ENCODE peak calls at places on chromosome 21, in five cellular contexts. One of them, this sample, is unnamed.

GRCh38 chr21:35229290-35229689 is 180.2 kb upstream of the RUNX1 start:
- DNase-seq in MV-4-11: no peak
- DNase-seq in AG04450: no peak
- DNase-seq in midbrain: no peak
- DNase-seq in cardiac muscle cell: no peak
- DNase-seq in this sample: no peak

GRCh38 chr21:43719748-43720538 is 1.0 kb downstream of the PDXK start:
- DNase-seq in midbrain: no peak
- DNase-seq in MV-4-11: peak; percentile 7
- DNase-seq in cardiac muscle cell: no peak
- DNase-seq in AG04450: no peak
- DNase-seq in this sample: no peak

GRCh38 chr21:34807146-34807880 is 138.5 kb downstream of the CLIC6 start:
- DNase-seq in midbrain: no peak
- DNase-seq in MV-4-11: peak; percentile 51
- DNase-seq in cardiac muscle cell: peak; percentile 92
- DNase-seq in AG04450: peak; percentile 81
- DNase-seq in this sample: peak; percentile 93

GRCh38 chr21:38980416-38981319 is 174.9 kb downstream of the ETS2 start:
- DNase-seq in cardiac muscle cell: no peak
- DNase-seq in MV-4-11: no peak
- DNase-seq in midbrain: no peak
- DNase-seq in AG04450: no peak
- DNase-seq in this sample: no peak

GRCh38 chr21:35298757-35299156 is 249.7 kb upstream of the RUNX1 start:
- DNase-seq in MV-4-11: peak; percentile 11
- DNase-seq in AG04450: no peak
- DNase-seq in midbrain: no peak
- DNase-seq in cardiac muscle cell: no peak
- DNase-seq in this sample: no peak

GRCh38 chr21:25428537-25428936 is 178.7 kb downstream of the MRPL39 start:
- DNase-seq in midbrain: no peak
- DNase-seq in cardiac muscle cell: no peak
- DNase-seq in MV-4-11: no peak
- DNase-seq in AG04450: no peak
- DNase-seq in this sample: no peak

GRCh38 chr21:45154511-45155508 is 80.4 kb downstream of the ADARB1 start:
- DNase-seq in MV-4-11: peak; percentile 28
- DNase-seq in AG04450: no peak
- DNase-seq in midbrain: no peak
- DNase-seq in cardiac muscle cell: peak; percentile 72
- DNase-seq in this sample: no peak

GRCh38 chr21:23579573-23579972 is 2027.7 kb downstream of the MRPL39 start:
- DNase-seq in cardiac muscle cell: no peak
- DNase-seq in MV-4-11: no peak
- DNase-seq in AG04450: no peak
- DNase-seq in midbrain: no peak
- DNase-seq in this sample: no peak

GRCh38 chr21:37862536-37862935 is 53.7 kb downstream of the KCNJ6 start:
- DNase-seq in MV-4-11: peak; percentile 49
- DNase-seq in midbrain: peak; percentile 26
- DNase-seq in cardiac muscle cell: peak; percentile 9
- DNase-seq in AG04450: no peak
- DNase-seq in this sample: no peak

GRCh38 chr21:43811262-43812105 is 22.1 kb downstream of the RRP1 start:
- DNase-seq in AG04450: no peak
- DNase-seq in cardiac muscle cell: no peak
- DNase-seq in MV-4-11: no peak
- DNase-seq in midbrain: no peak
- DNase-seq in this sample: no peak

GRCh38 chr21:26170471-26171309 is at the start of gene APP:
- DNase-seq in cardiac muscle cell: peak; percentile 84
- DNase-seq in AG04450: peak; percentile 43
- DNase-seq in midbrain: peak; percentile 90
- DNase-seq in MV-4-11: peak; percentile 2
- DNase-seq in this sample: peak; percentile 39

GRCh38 chr21:33402011-33402979 is 918 bp upstream of the IFNGR2 start:
- DNase-seq in MV-4-11: peak; percentile 97
- DNase-seq in midbrain: peak; percentile 33
- DNase-seq in AG04450: no peak
- DNase-seq in cardiac muscle cell: peak; percentile 89
- DNase-seq in this sample: no peak

GRCh38 chr21:18384771-18385170 is 18.8 kb downstream of the TMPRSS15 start:
- DNase-seq in midbrain: peak; percentile 4
- DNase-seq in cardiac muscle cell: no peak
- DNase-seq in MV-4-11: peak; percentile 59
- DNase-seq in AG04450: no peak
- DNase-seq in this sample: no peak

GRCh38 chr21:45852886-45853400 is 128.6 kb upstream of the COL6A1 start:
- DNase-seq in MV-4-11: no peak
- DNase-seq in cardiac muscle cell: no peak
- DNase-seq in AG04450: no peak
- DNase-seq in midbrain: no peak
- DNase-seq in this sample: no peak

GRCh38 chr21:18951291-18952038 is 547.9 kb upstream of the TMPRSS15 start:
- DNase-seq in midbrain: peak; percentile 9
- DNase-seq in MV-4-11: peak; percentile 6
- DNase-seq in cardiac muscle cell: no peak
- DNase-seq in AG04450: no peak
- DNase-seq in this sample: no peak

GRCh38 chr21:37742115-37742514 is 174.1 kb downstream of the KCNJ6 start:
- DNase-seq in AG04450: no peak
- DNase-seq in midbrain: no peak
- DNase-seq in cardiac muscle cell: no peak
- DNase-seq in MV-4-11: no peak
- DNase-seq in this sample: no peak

GRCh38 chr21:42319368-42319767 is 4.2 kb upstream of the TFF3 start:
- DNase-seq in AG04450: no peak
- DNase-seq in cardiac muscle cell: no peak
- DNase-seq in MV-4-11: peak; percentile 73
- DNase-seq in midbrain: no peak
- DNase-seq in this sample: no peak

GRCh38 chr21:35843911-35844667 is 216.2 kb downstream of the SETD4 start:
- DNase-seq in cardiac muscle cell: peak; percentile 7
- DNase-seq in AG04450: no peak
- DNase-seq in midbrain: peak; percentile 9
- DNase-seq in MV-4-11: no peak
- DNase-seq in this sample: no peak

GRCh38 chr21:39105341-39105765 is 77.9 kb downstream of the PSMG1 start:
- DNase-seq in AG04450: no peak
- DNase-seq in cardiac muscle cell: no peak
- DNase-seq in midbrain: no peak
- DNase-seq in MV-4-11: peak; percentile 22
- DNase-seq in this sample: no peak

GRCh38 chr21:43352138-43352537 is 74.8 kb downstream of the SIK1 start:
- DNase-seq in AG04450: no peak
- DNase-seq in MV-4-11: no peak
- DNase-seq in cardiac muscle cell: no peak
- DNase-seq in midbrain: no peak
- DNase-seq in this sample: no peak

GRCh38 chr21:46125846-46126301 is 28.0 kb downstream of the COL6A2 start:
- DNase-seq in AG04450: no peak
- DNase-seq in MV-4-11: no peak
- DNase-seq in cardiac muscle cell: no peak
- DNase-seq in midbrain: no peak
- DNase-seq in this sample: no peak

GRCh38 chr21:45974073-45975016 is 7.2 kb upstream of the COL6A1 start:
- DNase-seq in midbrain: no peak
- DNase-seq in MV-4-11: peak; percentile 3
- DNase-seq in cardiac muscle cell: peak; percentile 75
- DNase-seq in AG04450: no peak
- DNase-seq in this sample: no peak

GRCh38 chr21:45164838-45165237 is 90.5 kb downstream of the ADARB1 start:
- DNase-seq in midbrain: no peak
- DNase-seq in MV-4-11: no peak
- DNase-seq in AG04450: no peak
- DNase-seq in cardiac muscle cell: no peak
- DNase-seq in this sample: no peak